ENCODE peak calls at places on chromosomes 16 and 17, in seven cellular contexts. W is SW 1271, U is NCI-H1105, P is suprapubic skin, G is neural progenitor cell, V is fibroblast of mammary gland, N is T-helper 2 cell. K is an unnamed sample.

GRCh38 chr17:39626171-39626670 is 531 bp upstream of the PPP1R1B start:
- DNase-seq in V (no peak), W (no peak), N (no peak), G (no peak), U (no peak), P (no peak), K (no peak)

GRCh38 chr16:10736926-10737625 is 6.6 kb upstream of the NUBP1 start:
- DNase-seq in G (peak; percentile 69), V (peak; percentile 69), U (peak; percentile 65), P (no peak), N (peak; percentile 34), W (no peak), K (peak; percentile 62)

GRCh38 chr17:1006054-1006453 is 9.1 kb downstream of the TIMM22 start:
- DNase-seq in V (no peak), G (no peak), N (no peak), W (no peak), P (no peak), U (no peak), K (no peak)

GRCh38 chr17:39742126-39742855 is 4.6 kb downstream of the GRB7 start:
- DNase-seq in U (no peak), N (no peak), P (no peak), V (no peak), G (no peak), W (no peak), K (no peak)

GRCh38 chr16:68696514-68696913 is 40.6 kb upstream of the CDH1 start:
- DNase-seq in P (no peak), W (no peak), V (no peak), U (no peak), G (no peak), N (no peak), K (peak; percentile 42)

GRCh38 chr16:19118938-19119431 is 5.2 kb downstream of the ITPRIPL2 start:
- DNase-seq in P (no peak), G (no peak), W (no peak), N (peak; percentile 10), U (no peak), V (peak; percentile 94), K (no peak)

GRCh38 chr16:85288869-85289660 is 176.8 kb upstream of the CIBAR2 start:
- DNase-seq in N (no peak), U (no peak), P (no peak), V (no peak), W (no peak), G (no peak), K (no peak)

GRCh38 chr17:45225051-45225700 is 3.5 kb downstream of the FMNL1 start:
- DNase-seq in P (no peak), V (no peak), G (no peak), U (no peak), W (peak; percentile 42), N (no peak), K (no peak)

GRCh38 chr16:73214825-73215481 is 167.0 kb upstream of the ZFHX3 start:
- DNase-seq in P (no peak), W (no peak), N (no peak), U (no peak), G (no peak), V (peak; percentile 98), K (no peak)

GRCh38 chr16:17470871-17471744 is at the start of gene XYLT1:
- DNase-seq in V (peak; percentile 100), G (peak; percentile 83), N (peak; percentile 26), U (peak; percentile 23), W (no peak), P (peak; percentile 89), K (peak; percentile 42)

GRCh38 chr17:82283208-82283749 is 9.8 kb upstream of the CSNK1D start:
- DNase-seq in W (no peak), V (peak; percentile 88), U (no peak), N (peak; percentile 43), G (no peak), P (no peak), K (peak; percentile 89)

GRCh38 chr17:18093616-18094408 is 6.1 kb downstream of the DRG2 start:
- DNase-seq in G (peak; percentile 48), U (no peak), W (no peak), N (no peak), V (peak; percentile 85), P (no peak), K (peak; percentile 5)

GRCh38 chr17:79023180-79023705 is 726 bp upstream of the C1QTNF1 start:
- DNase-seq in P (peak; percentile 65), U (no peak), G (no peak), V (no peak), W (no peak), N (no peak), K (no peak)

GRCh38 chr17:49244839-49245238 is 14.3 kb upstream of the PHOSPHO1 start:
- DNase-seq in V (no peak), U (no peak), P (no peak), G (no peak), W (no peak), N (no peak), K (no peak)

GRCh38 chr17:69059458-69060205 is 1.1 kb downstream of the ABCA9 start:
- DNase-seq in V (peak; percentile 43), P (no peak), G (no peak), N (no peak), U (no peak), W (no peak), K (no peak)

GRCh38 chr16:25841776-25842175 is 150.0 kb downstream of the HS3ST4 start:
- DNase-seq in W (no peak), G (no peak), P (no peak), V (no peak), N (no peak), U (no peak), K (no peak)

GRCh38 chr16:81543571-81543970 is 99.0 kb downstream of the CMIP start:
- DNase-seq in W (no peak), P (no peak), V (no peak), U (no peak), G (no peak), N (no peak), K (no peak)

GRCh38 chr16:48081656-48082055 is 74.1 kb downstream of the ABCC12 start:
- DNase-seq in G (no peak), W (no peak), V (peak; percentile 98), N (no peak), U (no peak), P (no peak), K (no peak)

GRCh38 chr17:80959330-80960036 is 32.2 kb upstream of the CHMP6 start:
- DNase-seq in W (no peak), G (no peak), V (peak; percentile 41), U (no peak), P (no peak), N (no peak), K (no peak)

GRCh38 chr16:12059216-12059769 is 82.8 kb downstream of the SNX29 start:
- DNase-seq in G (no peak), V (no peak), N (no peak), U (no peak), W (no peak), P (no peak), K (no peak)

GRCh38 chr16:3115561-3115960 is 3.2 kb downstream of the ZNF205 start:
- DNase-seq in W (no peak), U (no peak), P (no peak), G (no peak), N (no peak), V (no peak), K (no peak)